ENCODE peak calls at places on chromosomes 16 and 17, in nine cellular contexts. B is NCI-H345; T is left ventricle myocardium inferior; Y is stimulated activated CD4-positive, alpha-beta T cell treated with anti-CD3 and anti-CD28 coated beads, Interleukin-1b, Interleukin-23, amount 100 ng/mL, for 1 hour; V is HEK293T; J is AG09309; I is activated CD8-positive, alpha-beta memory T cell treated with anti-CD3 and anti-CD28 coated beads for 4 hours; C is stimulated activated CD8-positive, alpha-beta memory T cell treated with anti-CD3 and anti-CD28 coated beads, Interleukin-15, amount 100 ng/mL, for 4 hours; P is NCI-H460. Q is an unnamed sample.

GRCh38 chr17:66711936-66712335 is 123.0 kb upstream of the CACNG5 start:
- DNase-seq in B (peak), T (no peak), Y (no peak), V (no peak), J (no peak), I (no peak), C (no peak), P (peak), Q (no peak)

GRCh38 chr16:2078096-2078495 is 30.3 kb downstream of the TSC2 start:
- DNase-seq in B (no peak), T (no peak), Y (no peak), V (no peak), J (no peak), I (no peak), C (no peak), P (no peak), Q (no peak)

GRCh38 chr17:37219876-37220608 is 155.7 kb upstream of the C17orf78 start:
- DNase-seq in B (no peak), T (no peak), Y (no peak), V (no peak), J (no peak), I (no peak), C (no peak), P (no peak), Q (no peak)

GRCh38 chr16:78297066-78297666 is 197.7 kb downstream of the WWOX start:
- DNase-seq in B (peak), T (no peak), Y (no peak), V (no peak), J (no peak), I (no peak), C (no peak), P (no peak), Q (no peak)

GRCh38 chr17:36808181-36808661 is 129.1 kb upstream of the LHX1 start:
- DNase-seq in B (peak), T (no peak), Y (no peak), V (peak), J (no peak), I (no peak), C (no peak), P (no peak), Q (no peak)

GRCh38 chr17:14904406-14904805 is 360.7 kb downstream of the PMP22 start:
- DNase-seq in B (no peak), T (no peak), Y (no peak), V (no peak), J (no peak), I (no peak), C (no peak), P (no peak), Q (no peak)

GRCh38 chr17:77473615-77474226 is 333.0 kb downstream of the SEC14L1 start:
- DNase-seq in B (no peak), T (no peak), Y (no peak), V (no peak), J (no peak), I (no peak), C (no peak), P (no peak), Q (no peak)

GRCh38 chr17:78241277-78242023 is 10.0 kb downstream of the TMEM235 start:
- DNase-seq in B (no peak), T (no peak), Y (no peak), V (peak), J (no peak), I (no peak), C (no peak), P (peak), Q (no peak)

GRCh38 chr17:55825213-55825612 is 74.4 kb downstream of the PCTP start:
- DNase-seq in B (peak), T (no peak), Y (no peak), V (no peak), J (no peak), I (no peak), C (no peak), P (no peak), Q (no peak)

GRCh38 chr17:38659415-38659814 is 15.3 kb downstream of the EPOP start:
- DNase-seq in B (no peak), T (no peak), Y (no peak), V (no peak), J (no peak), I (no peak), C (no peak), P (no peak), Q (no peak)

GRCh38 chr17:10843806-10844205 is 5.9 kb upstream of the PIRT start:
- DNase-seq in B (no peak), T (no peak), Y (no peak), V (no peak), J (no peak), I (no peak), C (no peak), P (no peak), Q (no peak)

GRCh38 chr17:28717578-28718316 is at the start of gene RAB34:
- DNase-seq in B (no peak), T (peak), Y (no peak), V (peak), J (peak), I (no peak), C (no peak), P (peak), Q (no peak)

GRCh38 chr17:44360826-44361225 is 2.8 kb downstream of the FAM171A2 start:
- DNase-seq in B (no peak), T (no peak), Y (no peak), V (no peak), J (no peak), I (no peak), C (no peak), P (no peak), Q (no peak)

GRCh38 chr17:36857698-36858097 is 79.6 kb upstream of the LHX1 start:
- DNase-seq in B (no peak), T (no peak), Y (no peak), V (no peak), J (no peak), I (no peak), C (no peak), P (no peak), Q (no peak)

Q was measured in central memory CD8-positive, alpha-beta T cell.